ENCODE peak calls at places on chromosomes 3 and 15, in nine cellular contexts. N is transverse colon; E is ovary; V is ascending aorta; A is Karpas-422; L is uterus; P is fibroblast of lung; B is CD8-positive, alpha-beta T cell; J is psoas muscle. F is an unnamed sample. For H3K36me3, the result is how much of the 10 kb centered on the place peaks cover.

GRCh38 chr3:65039754-65040210 is 352.0 kb upstream of the ADAMTS9 start:
- DNase-seq in N (no peak), E (no peak), V (no peak), A (no peak), L (peak), P (no peak), B (no peak), J (no peak), F (no peak)

GRCh38 chr3:146165844-146166243 is 4.9 kb upstream of the PLOD2 start:
- DNase-seq in N (no peak), E (no peak), V (no peak), A (no peak), L (no peak), P (no peak), B (no peak), J (no peak), F (no peak)

GRCh38 chr15:79463781-79464270 is 31.7 kb downstream of the MINAR1 start:
- DNase-seq in N (no peak), E (no peak), V (no peak), A (no peak), L (no peak), P (no peak), B (no peak), J (no peak), F (no peak)

GRCh38 chr3:194522579-194523046 is 35.8 kb upstream of the ATP13A3 start:
- DNase-seq in N (no peak), E (no peak), V (peak), A (no peak), L (no peak), P (no peak), B (no peak), J (no peak), F (no peak)

GRCh38 chr3:14561051-14561634 is 21.0 kb upstream of the GRIP2 start:
- DNase-seq in N (no peak), E (no peak), V (no peak), A (no peak), L (no peak), P (no peak), B (no peak), J (no peak), F (no peak)

GRCh38 chr15:57777034-57777433 is 70.5 kb downstream of the POLR2M start:
- DNase-seq in N (no peak), E (no peak), V (no peak), A (no peak), L (no peak), P (no peak), B (no peak), J (no peak), F (no peak)

GRCh38 chr3:58577269-58577821 is at the start of gene FAM107A:
- DNase-seq in N (peak), E (no peak), V (peak), A (no peak), L (peak), P (peak), B (no peak), J (peak), F (peak)

GRCh38 chr15:69976366-69976994 is 121.2 kb downstream of the TLE3 start:
- DNase-seq in N (peak), E (no peak), V (peak), A (peak), L (no peak), P (peak), B (peak), J (no peak), F (no peak)

GRCh38 chr3:73622135-73622534 is 2.6 kb downstream of the PDZRN3 start:
- DNase-seq in N (peak), E (peak), V (peak), A (no peak), L (peak), P (peak), B (no peak), J (peak), F (no peak)

GRCh38 chr3:72601049-72601448 is 247.2 kb downstream of the SHQ1 start:
- DNase-seq in N (no peak), E (no peak), V (no peak), A (no peak), L (no peak), P (peak), B (no peak), J (no peak), F (no peak)

DNA sequence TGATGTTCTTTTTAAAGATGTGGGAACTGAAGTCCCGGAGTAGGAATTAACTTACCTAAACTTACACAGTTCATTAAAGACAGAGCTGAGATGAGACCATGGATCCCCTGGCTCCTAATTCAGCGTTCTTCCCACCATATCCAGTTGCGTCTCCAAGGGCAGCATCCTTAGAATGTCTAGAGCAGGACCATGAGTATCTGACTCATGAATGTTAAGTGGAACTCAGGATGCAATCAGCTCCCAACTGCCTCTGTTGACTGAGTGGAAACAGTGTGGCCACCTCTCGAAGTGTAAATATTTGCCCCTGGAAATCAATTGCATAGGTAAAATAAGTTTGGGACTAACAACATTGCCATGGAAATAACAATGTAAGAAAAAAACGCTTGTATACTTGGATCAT is 2.5 kb downstream of the SNTN start:
- DNase-seq in N (no peak), E (no peak), V (no peak), A (no peak), L (no peak), P (no peak), B (no peak), J (no peak), F (no peak)
- H3K27ac ChIP-seq in N (no peak), E (no peak), V (no peak), A (no peak), L (no peak), P (no peak), B (no peak), J (no peak), F (no peak)

DNA sequence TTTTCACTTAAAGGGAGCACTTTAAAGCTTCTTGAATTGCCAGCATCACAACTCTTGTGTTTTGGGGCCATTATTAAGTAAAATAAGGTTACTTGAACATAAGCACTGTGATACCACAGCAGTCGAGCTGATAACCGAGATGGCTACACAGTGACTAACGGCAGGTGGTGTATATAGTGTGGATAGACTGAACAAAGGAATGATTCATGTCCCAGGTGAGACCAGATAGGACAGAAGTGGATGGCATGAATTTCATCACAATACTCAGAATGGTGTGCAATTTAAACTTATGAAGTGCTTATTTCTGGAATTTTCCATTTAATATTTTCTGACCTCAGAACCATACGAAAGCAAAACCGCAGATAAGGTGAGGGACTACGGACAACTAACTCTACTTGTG is 40.2 kb downstream of the PBRM1 start:
- DNase-seq in N (no peak), E (no peak), V (no peak), A (no peak), L (no peak), P (no peak), B (no peak), J (no peak), F (no peak)
- H3K36me3 ChIP-seq in N (under half), E (under half), V (under half), A (half or more), L (under half), P (under half), B (under half), J (half or more), F (under half)

DNA sequence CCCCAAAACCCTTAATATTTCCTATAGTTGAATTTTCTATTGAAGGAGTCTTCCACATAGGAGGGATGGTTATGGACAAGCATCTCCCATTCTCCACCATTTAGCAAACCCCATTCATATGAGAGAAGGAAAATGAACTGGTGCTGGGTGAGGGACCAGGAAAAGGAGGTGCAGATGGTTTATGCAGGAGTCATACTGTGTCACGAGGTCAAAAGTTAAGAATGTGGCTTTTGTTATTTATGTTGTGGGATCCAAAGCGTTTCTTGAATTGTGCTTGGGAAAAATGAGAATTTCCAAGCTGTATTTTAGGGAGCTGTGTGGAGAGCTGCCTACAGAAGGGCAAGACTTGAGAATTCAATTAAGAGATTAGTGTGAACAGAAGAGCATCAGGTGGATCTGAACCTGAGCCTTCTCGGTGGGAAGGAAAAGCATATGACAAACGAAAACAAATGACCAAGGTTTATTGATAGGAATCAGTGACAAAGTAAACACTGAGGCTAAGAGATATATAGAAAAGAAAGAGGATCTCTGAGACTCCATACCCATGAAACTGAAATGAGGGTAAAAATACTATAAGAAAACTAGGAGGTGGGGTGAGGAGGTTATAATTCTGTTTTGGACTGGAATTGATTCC is 473.3 kb upstream of the NR2F2 start:
- DNase-seq in N (no peak), E (no peak), V (no peak), A (no peak), L (no peak), P (peak), B (no peak), J (no peak), F (no peak)
- H3K27ac ChIP-seq in N (peak), E (no peak), V (no peak), A (no peak), L (peak), P (no peak), B (no peak), J (no peak), F (peak)

DNA sequence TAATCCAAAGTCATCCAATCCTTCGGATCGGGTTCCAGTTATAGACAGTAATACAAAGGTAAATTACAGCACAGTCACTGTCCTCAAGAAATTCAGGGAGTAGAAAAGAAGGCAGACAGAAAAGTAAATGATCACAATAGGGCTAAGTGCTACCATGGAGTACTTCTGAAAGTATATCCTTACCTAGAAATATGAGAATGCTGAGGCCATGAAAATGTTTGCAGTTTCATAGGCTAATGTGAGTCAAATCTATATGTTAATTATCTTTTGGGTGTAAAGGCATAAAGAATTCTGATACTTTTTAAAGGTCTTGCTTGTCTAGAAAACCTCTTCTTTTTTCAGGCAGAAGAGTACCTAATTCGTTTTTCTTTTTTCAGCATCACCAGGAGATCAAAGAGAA is 29.8 kb downstream of the PBRM1 start:
- DNase-seq in N (no peak), E (no peak), V (no peak), A (no peak), L (no peak), P (no peak), B (no peak), J (no peak), F (no peak)
- H3K36me3 ChIP-seq in N (under half), E (under half), V (half or more), A (under half), L (under half), P (under half), B (under half), J (half or more), F (half or more)

DNA sequence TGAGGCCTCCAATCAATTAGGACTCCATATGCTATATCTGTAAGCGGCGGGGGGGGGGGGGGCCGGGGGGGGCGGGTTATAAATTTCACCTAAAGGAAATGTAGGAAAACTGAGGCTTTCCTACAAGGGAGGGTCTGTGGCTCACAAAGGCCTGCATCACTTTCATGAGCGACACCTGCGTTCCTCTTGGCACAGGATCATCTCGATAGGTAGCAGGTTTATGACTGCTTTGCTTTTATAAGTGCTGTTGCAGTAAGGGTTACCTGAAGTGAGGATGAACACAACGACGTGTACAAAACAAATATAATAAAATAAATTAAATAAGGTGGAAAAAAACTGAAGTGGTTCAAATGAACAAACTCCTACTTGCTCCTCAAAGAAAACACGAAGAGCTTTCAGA is 194.3 kb downstream of the FOXP1 start:
- DNase-seq in N (peak), E (no peak), V (no peak), A (no peak), L (no peak), P (no peak), B (no peak), J (no peak), F (no peak)
- H3K27ac ChIP-seq in N (peak), E (no peak), V (no peak), A (peak), L (no peak), P (no peak), B (peak), J (no peak), F (no peak)

F was measured in upper lobe of left lung.